ENCODE peak calls at places on chromosomes 4 and X, in four cellular contexts. C, X, I and V are unnamed samples.
A peak's percentile ranks its signal among the peaks of the same experiment; 100 is the strongest.

GRCh38 chr4:26458104-26458503 is 32.2 kb downstream of the CCKAR start:
- DNase-seq in C (no peak), X (no peak), I (no peak), V (no peak)

GRCh38 chrX:13164611-13165010 is 120.2 kb upstream of the FAM9C start:
- DNase-seq in C (no peak), X (no peak), I (no peak), V (no peak)

GRCh38 chr4:53582194-53582593 is 9.1 kb downstream of the LNX1 start:
- DNase-seq in C (no peak), X (no peak), I (no peak), V (no peak)

GRCh38 chr4:123505457-123506310 is 109.1 kb downstream of the SPRY1 start:
- DNase-seq in C (peak; percentile 87), X (peak; percentile 65), I (no peak), V (no peak)

GRCh38 chrX:51420610-51421009 is 75.8 kb downstream of the NUDT11 start:
- DNase-seq in C (peak; percentile 28), X (peak; percentile 32), I (peak; percentile 3), V (peak; percentile 8)

GRCh38 chr4:8274066-8274652 is 4.6 kb downstream of the HTRA3 start:
- DNase-seq in C (no peak), X (no peak), I (no peak), V (no peak)

GRCh38 chr4:165720411-165721082 is 152.5 kb upstream of the TLL1 start:
- DNase-seq in C (no peak), X (no peak), I (no peak), V (no peak)

GRCh38 chrX:134246282-134246681 is 9.3 kb downstream of the CCDC160 start:
- DNase-seq in C (no peak), X (peak; percentile 18), I (no peak), V (no peak)

GRCh38 chrX:154304901-154305300 is 9.3 kb downstream of the TKTL1 start:
- DNase-seq in C (no peak), X (no peak), I (no peak), V (no peak)

GRCh38 chr4:677431-678293 is 3.3 kb downstream of the MYL5 start:
- DNase-seq in C (no peak), X (peak; percentile 69), I (no peak), V (peak; percentile 79)

GRCh38 chr4:124290678-124291077 is 421.9 kb downstream of the ANKRD50 start:
- DNase-seq in C (no peak), X (no peak), I (peak; percentile 1), V (peak; percentile 76)

GRCh38 chr4:81019016-81019415 is 11.5 kb upstream of the BMP3 start:
- DNase-seq in C (no peak), X (no peak), I (no peak), V (no peak)

GRCh38 chr4:162954976-162955375 is 211.7 kb downstream of the NAF1 start:
- DNase-seq in C (no peak), X (no peak), I (no peak), V (no peak)

GRCh38 chr4:137644201-137644600 is 111.9 kb upstream of the PCDH18 start:
- DNase-seq in C (no peak), X (no peak), I (no peak), V (no peak)

GRCh38 chrX:119878740-119879139 is 7.1 kb downstream of the NDUFA1 start:
- DNase-seq in C (no peak), X (no peak), I (no peak), V (no peak)

GRCh38 chr4:138616775-138617174 is 374.6 kb upstream of the SLC7A11 start:
- DNase-seq in C (no peak), X (no peak), I (no peak), V (no peak)

GRCh38 chr4:29259556-29259955 is 1460.6 kb upstream of the PCDH7 start:
- DNase-seq in C (no peak), X (no peak), I (no peak), V (no peak)

GRCh38 chr4:73844352-73844751 is 7.9 kb downstream of the CXCL6 start:
- DNase-seq in C (no peak), X (no peak), I (no peak), V (peak; percentile 89)

GRCh38 chr4:15162465-15163283 is 160.4 kb downstream of the CPEB2 start:
- DNase-seq in C (no peak), X (no peak), I (no peak), V (no peak)

GRCh38 chr4:13920901-13921300 is 293.4 kb upstream of the BOD1L1 start:
- DNase-seq in C (no peak), X (no peak), I (peak; percentile 70), V (peak; percentile 100)

GRCh38 chr4:4717692-4718091 is 141.8 kb upstream of the MSX1 start:
- DNase-seq in C (no peak), X (no peak), I (no peak), V (no peak)

GRCh38 chrX:118802857-118803256 is 20.8 kb upstream of the ZCCHC12 start:
- DNase-seq in C (no peak), X (no peak), I (no peak), V (no peak)

GRCh38 chr4:53119685-53120084 is 246.2 kb downstream of the SCFD2 start:
- DNase-seq in C (no peak), X (no peak), I (no peak), V (peak; percentile 65)

GRCh38 chr4:134885436-134885835 is 683.8 kb upstream of the PABPC4L start:
- DNase-seq in C (no peak), X (no peak), I (no peak), V (no peak)

GRCh38 chr4:4446434-4446833 is 59.5 kb downstream of the NSG1 start:
- DNase-seq in C (no peak), X (no peak), I (no peak), V (no peak)

GRCh38 chr4:73019462-73020047 is 50.0 kb downstream of the COX18 start:
- DNase-seq in C (peak; percentile 4), X (peak; percentile 41), I (peak; percentile 6), V (peak; percentile 19)

GRCh38 chrX:133726211-133726630 is 259.2 kb downstream of the GPC3 start:
- DNase-seq in C (no peak), X (no peak), I (peak; percentile 18), V (peak; percentile 77)

GRCh38 chr4:41632481-41633073 is 94.6 kb downstream of the LIMCH1 start:
- DNase-seq in C (no peak), X (no peak), I (no peak), V (no peak)

GRCh38 chrX:134658421-134658896 is at the start of gene PLAC1:
- DNase-seq in C (no peak), X (no peak), I (no peak), V (peak; percentile 2)

GRCh38 chr4:148522995-148523394 is 80.8 kb upstream of the NR3C2 start:
- DNase-seq in C (no peak), X (no peak), I (no peak), V (no peak)

GRCh38 chr4:41257257-41257900 is 651 bp downstream of the UCHL1 start:
- DNase-seq in C (peak; percentile 41), X (peak; percentile 87), I (peak; percentile 24), V (no peak)

GRCh38 chr4:176002007-176002623 is 63.5 kb upstream of the WDR17 start:
- DNase-seq in C (peak; percentile 45), X (peak; percentile 56), I (peak; percentile 33), V (no peak)

GRCh38 chr4:104446431-104446925 is 48.2 kb downstream of the CXXC4 start:
- DNase-seq in C (no peak), X (no peak), I (no peak), V (no peak)

GRCh38 chr4:86967798-86968197 is 33.0 kb downstream of the AFF1 start:
- DNase-seq in C (no peak), X (no peak), I (no peak), V (peak; percentile 8)